ENCODE peak calls at places on chromosomes 1 and 21, in seven cellular contexts. One of them, this sample, is unnamed.

GRCh38 chr1:204494281-204495077 is at the start of gene PIK3C2B:
- DNase-seq in NCI-H1092 treated with DMSO at 0.1 percent for 48 hours: peak
- DNase-seq in IMR-90: peak
- DNase-seq in stimulated activated CD4-positive, alpha-beta T cell treated with anti-CD3 and anti-CD28 coated beads, Interleukin-1b, Interleukin-23, amount 100 ng/mL, for 4 hours: peak
- DNase-seq in dorsolateral prefrontal cortex: peak
- DNase-seq in HFFc6: peak
- DNase-seq in mucosa of descending colon: peak
- DNase-seq in this sample: peak

GRCh38 chr1:158180741-158181576 is at the start of gene CD1D:
- DNase-seq in dorsolateral prefrontal cortex: peak
- DNase-seq in NCI-H1092 treated with DMSO at 0.1 percent for 48 hours: no peak
- DNase-seq in stimulated activated CD4-positive, alpha-beta T cell treated with anti-CD3 and anti-CD28 coated beads, Interleukin-1b, Interleukin-23, amount 100 ng/mL, for 4 hours: no peak
- DNase-seq in HFFc6: no peak
- DNase-seq in IMR-90: no peak
- DNase-seq in mucosa of descending colon: peak
- DNase-seq in this sample: no peak

GRCh38 chr1:209600541-209600940 is 17.0 kb downstream of the CAMK1G start:
- DNase-seq in HFFc6: peak
- DNase-seq in NCI-H1092 treated with DMSO at 0.1 percent for 48 hours: no peak
- DNase-seq in stimulated activated CD4-positive, alpha-beta T cell treated with anti-CD3 and anti-CD28 coated beads, Interleukin-1b, Interleukin-23, amount 100 ng/mL, for 4 hours: no peak
- DNase-seq in IMR-90: peak
- DNase-seq in dorsolateral prefrontal cortex: no peak
- DNase-seq in mucosa of descending colon: no peak
- DNase-seq in this sample: no peak

GRCh38 chr1:184959626-184960025 is 14.7 kb downstream of the NIBAN1 start:
- DNase-seq in dorsolateral prefrontal cortex: no peak
- DNase-seq in mucosa of descending colon: no peak
- DNase-seq in HFFc6: no peak
- DNase-seq in IMR-90: no peak
- DNase-seq in stimulated activated CD4-positive, alpha-beta T cell treated with anti-CD3 and anti-CD28 coated beads, Interleukin-1b, Interleukin-23, amount 100 ng/mL, for 4 hours: no peak
- DNase-seq in NCI-H1092 treated with DMSO at 0.1 percent for 48 hours: no peak
- DNase-seq in this sample: no peak

GRCh38 chr1:181806791-181807190 is 254.7 kb downstream of the ZNF648 start:
- DNase-seq in NCI-H1092 treated with DMSO at 0.1 percent for 48 hours: no peak
- DNase-seq in mucosa of descending colon: no peak
- DNase-seq in HFFc6: no peak
- DNase-seq in IMR-90: no peak
- DNase-seq in stimulated activated CD4-positive, alpha-beta T cell treated with anti-CD3 and anti-CD28 coated beads, Interleukin-1b, Interleukin-23, amount 100 ng/mL, for 4 hours: no peak
- DNase-seq in dorsolateral prefrontal cortex: no peak
- DNase-seq in this sample: no peak

GRCh38 chr1:48765335-48765734 is 11.4 kb downstream of the BEND5 start:
- DNase-seq in NCI-H1092 treated with DMSO at 0.1 percent for 48 hours: no peak
- DNase-seq in IMR-90: no peak
- DNase-seq in HFFc6: no peak
- DNase-seq in dorsolateral prefrontal cortex: no peak
- DNase-seq in stimulated activated CD4-positive, alpha-beta T cell treated with anti-CD3 and anti-CD28 coated beads, Interleukin-1b, Interleukin-23, amount 100 ng/mL, for 4 hours: no peak
- DNase-seq in mucosa of descending colon: no peak
- DNase-seq in this sample: no peak

GRCh38 chr1:168202941-168203654 is 22.7 kb upstream of the SFT2D2 start:
- DNase-seq in IMR-90: peak
- DNase-seq in NCI-H1092 treated with DMSO at 0.1 percent for 48 hours: no peak
- DNase-seq in stimulated activated CD4-positive, alpha-beta T cell treated with anti-CD3 and anti-CD28 coated beads, Interleukin-1b, Interleukin-23, amount 100 ng/mL, for 4 hours: no peak
- DNase-seq in HFFc6: peak
- DNase-seq in mucosa of descending colon: no peak
- DNase-seq in dorsolateral prefrontal cortex: no peak
- DNase-seq in this sample: no peak

GRCh38 chr1:46530311-46530710 is 21.1 kb downstream of the KNCN start:
- DNase-seq in HFFc6: no peak
- DNase-seq in dorsolateral prefrontal cortex: no peak
- DNase-seq in mucosa of descending colon: no peak
- DNase-seq in stimulated activated CD4-positive, alpha-beta T cell treated with anti-CD3 and anti-CD28 coated beads, Interleukin-1b, Interleukin-23, amount 100 ng/mL, for 4 hours: no peak
- DNase-seq in NCI-H1092 treated with DMSO at 0.1 percent for 48 hours: no peak
- DNase-seq in IMR-90: no peak
- DNase-seq in this sample: no peak

GRCh38 chr1:157438236-157439012 is 113.9 kb downstream of the FCRL5 start:
- DNase-seq in dorsolateral prefrontal cortex: no peak
- DNase-seq in NCI-H1092 treated with DMSO at 0.1 percent for 48 hours: no peak
- DNase-seq in HFFc6: no peak
- DNase-seq in mucosa of descending colon: no peak
- DNase-seq in stimulated activated CD4-positive, alpha-beta T cell treated with anti-CD3 and anti-CD28 coated beads, Interleukin-1b, Interleukin-23, amount 100 ng/mL, for 4 hours: no peak
- DNase-seq in IMR-90: no peak
- DNase-seq in this sample: no peak

GRCh38 chr1:214617246-214617645 is 14.3 kb downstream of the CENPF start:
- DNase-seq in mucosa of descending colon: no peak
- DNase-seq in stimulated activated CD4-positive, alpha-beta T cell treated with anti-CD3 and anti-CD28 coated beads, Interleukin-1b, Interleukin-23, amount 100 ng/mL, for 4 hours: no peak
- DNase-seq in IMR-90: no peak
- DNase-seq in NCI-H1092 treated with DMSO at 0.1 percent for 48 hours: no peak
- DNase-seq in dorsolateral prefrontal cortex: no peak
- DNase-seq in HFFc6: no peak
- DNase-seq in this sample: no peak

GRCh38 chr21:34690041-34690792 is 21.4 kb downstream of the CLIC6 start:
- DNase-seq in dorsolateral prefrontal cortex: no peak
- DNase-seq in NCI-H1092 treated with DMSO at 0.1 percent for 48 hours: peak
- DNase-seq in IMR-90: no peak
- DNase-seq in stimulated activated CD4-positive, alpha-beta T cell treated with anti-CD3 and anti-CD28 coated beads, Interleukin-1b, Interleukin-23, amount 100 ng/mL, for 4 hours: no peak
- DNase-seq in HFFc6: no peak
- DNase-seq in mucosa of descending colon: no peak
- DNase-seq in this sample: peak

GRCh38 chr1:202107801-202108731 is 14.7 kb upstream of the GPR37L1 start:
- DNase-seq in dorsolateral prefrontal cortex: no peak
- DNase-seq in stimulated activated CD4-positive, alpha-beta T cell treated with anti-CD3 and anti-CD28 coated beads, Interleukin-1b, Interleukin-23, amount 100 ng/mL, for 4 hours: no peak
- DNase-seq in NCI-H1092 treated with DMSO at 0.1 percent for 48 hours: peak
- DNase-seq in IMR-90: no peak
- DNase-seq in HFFc6: no peak
- DNase-seq in mucosa of descending colon: peak
- DNase-seq in this sample: peak

GRCh38 chr1:222896630-222897526 is 82.0 kb downstream of the DISP1 start:
- DNase-seq in HFFc6: peak
- DNase-seq in mucosa of descending colon: no peak
- DNase-seq in IMR-90: peak
- DNase-seq in stimulated activated CD4-positive, alpha-beta T cell treated with anti-CD3 and anti-CD28 coated beads, Interleukin-1b, Interleukin-23, amount 100 ng/mL, for 4 hours: no peak
- DNase-seq in NCI-H1092 treated with DMSO at 0.1 percent for 48 hours: no peak
- DNase-seq in dorsolateral prefrontal cortex: no peak
- DNase-seq in this sample: no peak

GRCh38 chr1:224710196-224710595 is 94.1 kb downstream of the CNIH3 start:
- DNase-seq in HFFc6: no peak
- DNase-seq in dorsolateral prefrontal cortex: no peak
- DNase-seq in NCI-H1092 treated with DMSO at 0.1 percent for 48 hours: no peak
- DNase-seq in stimulated activated CD4-positive, alpha-beta T cell treated with anti-CD3 and anti-CD28 coated beads, Interleukin-1b, Interleukin-23, amount 100 ng/mL, for 4 hours: no peak
- DNase-seq in IMR-90: peak
- DNase-seq in mucosa of descending colon: no peak
- DNase-seq in this sample: no peak

GRCh38 chr1:163346326-163346870 is 24.6 kb downstream of the NUF2 start:
- DNase-seq in IMR-90: peak
- DNase-seq in mucosa of descending colon: no peak
- DNase-seq in HFFc6: no peak
- DNase-seq in stimulated activated CD4-positive, alpha-beta T cell treated with anti-CD3 and anti-CD28 coated beads, Interleukin-1b, Interleukin-23, amount 100 ng/mL, for 4 hours: no peak
- DNase-seq in dorsolateral prefrontal cortex: no peak
- DNase-seq in NCI-H1092 treated with DMSO at 0.1 percent for 48 hours: no peak
- DNase-seq in this sample: no peak

GRCh38 chr1:201517631-201518030 is 10.7 kb upstream of the CSRP1 start:
- DNase-seq in dorsolateral prefrontal cortex: no peak
- DNase-seq in NCI-H1092 treated with DMSO at 0.1 percent for 48 hours: no peak
- DNase-seq in mucosa of descending colon: no peak
- DNase-seq in HFFc6: no peak
- DNase-seq in IMR-90: no peak
- DNase-seq in stimulated activated CD4-positive, alpha-beta T cell treated with anti-CD3 and anti-CD28 coated beads, Interleukin-1b, Interleukin-23, amount 100 ng/mL, for 4 hours: no peak
- DNase-seq in this sample: no peak

GRCh38 chr1:221117548-221117951 is 238.3 kb downstream of the HLX start:
- DNase-seq in mucosa of descending colon: no peak
- DNase-seq in stimulated activated CD4-positive, alpha-beta T cell treated with anti-CD3 and anti-CD28 coated beads, Interleukin-1b, Interleukin-23, amount 100 ng/mL, for 4 hours: no peak
- DNase-seq in NCI-H1092 treated with DMSO at 0.1 percent for 48 hours: peak
- DNase-seq in IMR-90: peak
- DNase-seq in HFFc6: peak
- DNase-seq in dorsolateral prefrontal cortex: no peak
- DNase-seq in this sample: no peak

GRCh38 chr1:226939439-226940028 is 560 bp upstream of the COQ8A start:
- DNase-seq in mucosa of descending colon: no peak
- DNase-seq in stimulated activated CD4-positive, alpha-beta T cell treated with anti-CD3 and anti-CD28 coated beads, Interleukin-1b, Interleukin-23, amount 100 ng/mL, for 4 hours: peak
- DNase-seq in NCI-H1092 treated with DMSO at 0.1 percent for 48 hours: peak
- DNase-seq in HFFc6: peak
- DNase-seq in dorsolateral prefrontal cortex: peak
- DNase-seq in IMR-90: no peak
- DNase-seq in this sample: peak

GRCh38 chr1:111852216-111852615 is 96.5 kb downstream of the DDX20 start:
- DNase-seq in dorsolateral prefrontal cortex: no peak
- DNase-seq in mucosa of descending colon: no peak
- DNase-seq in NCI-H1092 treated with DMSO at 0.1 percent for 48 hours: peak
- DNase-seq in IMR-90: no peak
- DNase-seq in HFFc6: no peak
- DNase-seq in stimulated activated CD4-positive, alpha-beta T cell treated with anti-CD3 and anti-CD28 coated beads, Interleukin-1b, Interleukin-23, amount 100 ng/mL, for 4 hours: no peak
- DNase-seq in this sample: no peak

GRCh38 chr21:45380566-45380965 is 24.4 kb upstream of the COL18A1 start:
- DNase-seq in stimulated activated CD4-positive, alpha-beta T cell treated with anti-CD3 and anti-CD28 coated beads, Interleukin-1b, Interleukin-23, amount 100 ng/mL, for 4 hours: no peak
- DNase-seq in NCI-H1092 treated with DMSO at 0.1 percent for 48 hours: no peak
- DNase-seq in HFFc6: no peak
- DNase-seq in IMR-90: no peak
- DNase-seq in dorsolateral prefrontal cortex: no peak
- DNase-seq in mucosa of descending colon: no peak
- DNase-seq in this sample: no peak

GRCh38 chr1:169072945-169073725 is 33.4 kb upstream of the ATP1B1 start:
- DNase-seq in dorsolateral prefrontal cortex: no peak
- DNase-seq in IMR-90: no peak
- DNase-seq in NCI-H1092 treated with DMSO at 0.1 percent for 48 hours: peak
- DNase-seq in HFFc6: no peak
- DNase-seq in stimulated activated CD4-positive, alpha-beta T cell treated with anti-CD3 and anti-CD28 coated beads, Interleukin-1b, Interleukin-23, amount 100 ng/mL, for 4 hours: no peak
- DNase-seq in mucosa of descending colon: peak
- DNase-seq in this sample: peak

GRCh38 chr1:114137497-114137896 is 16.2 kb downstream of the SYT6 start:
- DNase-seq in stimulated activated CD4-positive, alpha-beta T cell treated with anti-CD3 and anti-CD28 coated beads, Interleukin-1b, Interleukin-23, amount 100 ng/mL, for 4 hours: no peak
- DNase-seq in dorsolateral prefrontal cortex: no peak
- DNase-seq in HFFc6: no peak
- DNase-seq in mucosa of descending colon: no peak
- DNase-seq in NCI-H1092 treated with DMSO at 0.1 percent for 48 hours: no peak
- DNase-seq in IMR-90: no peak
- DNase-seq in this sample: no peak

GRCh38 chr1:168482106-168482505 is 61.7 kb downstream of the XCL2 start:
- DNase-seq in NCI-H1092 treated with DMSO at 0.1 percent for 48 hours: no peak
- DNase-seq in IMR-90: no peak
- DNase-seq in dorsolateral prefrontal cortex: no peak
- DNase-seq in mucosa of descending colon: no peak
- DNase-seq in stimulated activated CD4-positive, alpha-beta T cell treated with anti-CD3 and anti-CD28 coated beads, Interleukin-1b, Interleukin-23, amount 100 ng/mL, for 4 hours: no peak
- DNase-seq in HFFc6: no peak
- DNase-seq in this sample: no peak

GRCh38 chr1:231162300-231162969 is 577 bp downstream of the TRIM67 start:
- DNase-seq in HFFc6: no peak
- DNase-seq in mucosa of descending colon: peak
- DNase-seq in IMR-90: peak
- DNase-seq in stimulated activated CD4-positive, alpha-beta T cell treated with anti-CD3 and anti-CD28 coated beads, Interleukin-1b, Interleukin-23, amount 100 ng/mL, for 4 hours: peak
- DNase-seq in NCI-H1092 treated with DMSO at 0.1 percent for 48 hours: peak
- DNase-seq in dorsolateral prefrontal cortex: peak
- DNase-seq in this sample: peak

GRCh38 chr1:158112994-158113758 is 67.5 kb upstream of the CD1D start:
- DNase-seq in IMR-90: peak
- DNase-seq in mucosa of descending colon: peak
- DNase-seq in HFFc6: no peak
- DNase-seq in NCI-H1092 treated with DMSO at 0.1 percent for 48 hours: no peak
- DNase-seq in stimulated activated CD4-positive, alpha-beta T cell treated with anti-CD3 and anti-CD28 coated beads, Interleukin-1b, Interleukin-23, amount 100 ng/mL, for 4 hours: peak
- DNase-seq in dorsolateral prefrontal cortex: peak
- DNase-seq in this sample: no peak

GRCh38 chr1:226201029-226201593 is 14.6 kb upstream of the ACBD3 start:
- DNase-seq in HFFc6: no peak
- DNase-seq in mucosa of descending colon: no peak
- DNase-seq in IMR-90: peak
- DNase-seq in stimulated activated CD4-positive, alpha-beta T cell treated with anti-CD3 and anti-CD28 coated beads, Interleukin-1b, Interleukin-23, amount 100 ng/mL, for 4 hours: no peak
- DNase-seq in dorsolateral prefrontal cortex: no peak
- DNase-seq in NCI-H1092 treated with DMSO at 0.1 percent for 48 hours: no peak
- DNase-seq in this sample: no peak

GRCh38 chr21:43574741-43575465 is 84.4 kb downstream of the HSF2BP start:
- DNase-seq in NCI-H1092 treated with DMSO at 0.1 percent for 48 hours: no peak
- DNase-seq in dorsolateral prefrontal cortex: peak
- DNase-seq in HFFc6: no peak
- DNase-seq in IMR-90: no peak
- DNase-seq in mucosa of descending colon: no peak
- DNase-seq in stimulated activated CD4-positive, alpha-beta T cell treated with anti-CD3 and anti-CD28 coated beads, Interleukin-1b, Interleukin-23, amount 100 ng/mL, for 4 hours: no peak
- DNase-seq in this sample: no peak